ENCODE peak calls at places on chromosomes 1 and 21, in four cellular contexts. One of them, this sample, is unnamed. For H3K27me3, the result is how much of the 10 kb centered on the place peaks cover.

GRCh38 chr1:20329793-20330542 is 39.3 kb downstream of the VWA5B1 start:
- DNase-seq in ovary: no peak
- DNase-seq in pancreas: no peak
- DNase-seq in heart left ventricle: no peak
- DNase-seq in this sample: no peak

GRCh38 chr1:152440635-152441471 is 26.8 kb upstream of the CRNN start:
- DNase-seq in ovary: peak
- DNase-seq in pancreas: peak
- DNase-seq in heart left ventricle: peak
- DNase-seq in this sample: peak

GRCh38 chr1:66695121-66695520 is 57.1 kb upstream of the DYNLT5 start:
- DNase-seq in ovary: no peak
- DNase-seq in pancreas: no peak
- DNase-seq in heart left ventricle: no peak
- DNase-seq in this sample: no peak

GRCh38 chr1:207186503-207186902 is 82.5 kb downstream of the C4BPA start:
- DNase-seq in ovary: no peak
- DNase-seq in pancreas: no peak
- DNase-seq in heart left ventricle: no peak
- DNase-seq in this sample: no peak

GRCh38 chr1:166974647-166975345 is 544 bp downstream of the ILDR2 start:
- DNase-seq in ovary: no peak
- DNase-seq in pancreas: no peak
- DNase-seq in heart left ventricle: peak
- DNase-seq in this sample: no peak

GRCh38 chr1:183368213-183369108 is 49.7 kb downstream of the NMNAT2 start:
- DNase-seq in ovary: no peak
- DNase-seq in pancreas: no peak
- DNase-seq in heart left ventricle: no peak
- DNase-seq in this sample: no peak

GRCh38 chr1:40754201-40754600 is 29.4 kb upstream of the KCNQ4 start:
- DNase-seq in ovary: no peak
- DNase-seq in pancreas: no peak
- DNase-seq in heart left ventricle: no peak
- DNase-seq in this sample: no peak

GRCh38 chr1:209882942-209883340 is 55.1 kb upstream of the SYT14 start:
- DNase-seq in ovary: no peak
- DNase-seq in pancreas: no peak
- DNase-seq in heart left ventricle: no peak
- DNase-seq in this sample: no peak

GRCh38 chr1:216723274-216723780 is at the start of gene ESRRG:
- DNase-seq in ovary: peak
- DNase-seq in pancreas: peak
- DNase-seq in heart left ventricle: peak
- DNase-seq in this sample: peak

GRCh38 chr21:45623436-45623835 is 20.1 kb upstream of the PCBP3 start:
- DNase-seq in ovary: no peak
- DNase-seq in pancreas: no peak
- DNase-seq in heart left ventricle: no peak
- DNase-seq in this sample: no peak

GRCh38 chr1:230317823-230318819 is 108.0 kb downstream of the PGBD5 start:
- DNase-seq in ovary: no peak
- DNase-seq in pancreas: peak
- DNase-seq in heart left ventricle: no peak
- DNase-seq in this sample: no peak

GRCh38 chr21:46421191-46421750 is 37.4 kb upstream of the DIP2A start:
- DNase-seq in ovary: no peak
- DNase-seq in pancreas: no peak
- DNase-seq in heart left ventricle: no peak
- DNase-seq in this sample: peak

GRCh38 chr1:211133393-211133840 is 531 bp downstream of the KCNH1 start:
- DNase-seq in ovary: no peak
- DNase-seq in pancreas: no peak
- DNase-seq in heart left ventricle: no peak
- DNase-seq in this sample: no peak

GRCh38 chr1:211133841-211134669 is at the start of gene KCNH1:
- DNase-seq in ovary: peak
- DNase-seq in pancreas: peak
- DNase-seq in heart left ventricle: peak
- DNase-seq in this sample: peak

GRCh38 chr1:211129790-211130189 is 4.2 kb downstream of the KCNH1 start:
- DNase-seq in ovary: no peak
- DNase-seq in pancreas: no peak
- DNase-seq in heart left ventricle: no peak
- DNase-seq in this sample: no peak

GRCh38 chr1:211135342-211135950 is 1.5 kb upstream of the KCNH1 start:
- DNase-seq in ovary: no peak
- DNase-seq in pancreas: no peak
- DNase-seq in heart left ventricle: no peak
- DNase-seq in this sample: no peak

GRCh38 chr1:211132681-211133392 is 1.1 kb downstream of the KCNH1 start:
- DNase-seq in ovary: no peak
- DNase-seq in pancreas: no peak
- DNase-seq in heart left ventricle: no peak
- DNase-seq in this sample: no peak
- H3K4me3 ChIP-seq in ovary: no peak
- H3K4me3 ChIP-seq in pancreas: no peak
- H3K4me3 ChIP-seq in heart left ventricle: peak
- H3K4me3 ChIP-seq in this sample: peak

GRCh38 chr1:25616080-25616931 is at the start of gene MAN1C1:
- DNase-seq in ovary: peak
- DNase-seq in pancreas: peak
- DNase-seq in heart left ventricle: peak
- DNase-seq in this sample: peak
- H3K27me3 ChIP-seq in ovary: under half
- H3K27me3 ChIP-seq in pancreas: under half
- H3K27me3 ChIP-seq in heart left ventricle: under half
- H3K27me3 ChIP-seq in this sample: under half

DNA sequence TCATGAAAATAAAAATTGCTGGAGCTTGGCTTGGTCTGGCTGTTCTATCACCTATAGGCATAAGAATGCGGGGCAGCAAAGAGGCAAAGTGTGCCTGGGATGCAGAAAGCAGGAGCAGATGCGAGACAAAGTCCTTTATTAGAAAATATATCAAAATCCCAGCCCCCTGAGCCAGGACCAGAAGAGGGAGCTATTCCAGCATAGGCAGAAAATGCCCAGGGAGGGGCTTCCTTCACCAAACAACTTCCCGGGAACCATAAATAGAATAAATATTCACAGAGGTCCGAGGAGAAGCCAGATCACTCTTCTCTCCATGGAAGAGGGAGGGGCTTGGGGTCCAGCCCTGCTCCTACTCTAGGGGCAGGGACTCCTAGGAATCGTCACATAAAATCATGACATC is 5.0 kb downstream of the PPOX start:
- DNase-seq in ovary: no peak
- DNase-seq in pancreas: no peak
- DNase-seq in heart left ventricle: no peak
- DNase-seq in this sample: no peak
- TF ChIP-seq CTCF in ovary: no peak
- TF ChIP-seq CTCF in pancreas: no peak
- TF ChIP-seq CTCF in heart left ventricle: no peak
- TF ChIP-seq CTCF in this sample: no peak

GRCh38 chr1:12013317-12013588 is 6.0 kb upstream of the MIIP start:
- DNase-seq in ovary: no peak
- DNase-seq in pancreas: no peak
- DNase-seq in heart left ventricle: no peak
- DNase-seq in this sample: no peak

GRCh38 chr1:12015499-12015898 is 3.8 kb upstream of the MIIP start:
- DNase-seq in ovary: no peak
- DNase-seq in pancreas: no peak
- DNase-seq in heart left ventricle: no peak
- DNase-seq in this sample: peak

GRCh38 chr1:12016182-12016581 is 3.1 kb upstream of the MIIP start:
- DNase-seq in ovary: no peak
- DNase-seq in pancreas: no peak
- DNase-seq in heart left ventricle: no peak
- DNase-seq in this sample: no peak

GRCh38 chr1:12014141-12014981 is 4.9 kb upstream of the MIIP start:
- DNase-seq in ovary: no peak
- DNase-seq in pancreas: no peak
- DNase-seq in heart left ventricle: no peak
- DNase-seq in this sample: peak

DNA sequence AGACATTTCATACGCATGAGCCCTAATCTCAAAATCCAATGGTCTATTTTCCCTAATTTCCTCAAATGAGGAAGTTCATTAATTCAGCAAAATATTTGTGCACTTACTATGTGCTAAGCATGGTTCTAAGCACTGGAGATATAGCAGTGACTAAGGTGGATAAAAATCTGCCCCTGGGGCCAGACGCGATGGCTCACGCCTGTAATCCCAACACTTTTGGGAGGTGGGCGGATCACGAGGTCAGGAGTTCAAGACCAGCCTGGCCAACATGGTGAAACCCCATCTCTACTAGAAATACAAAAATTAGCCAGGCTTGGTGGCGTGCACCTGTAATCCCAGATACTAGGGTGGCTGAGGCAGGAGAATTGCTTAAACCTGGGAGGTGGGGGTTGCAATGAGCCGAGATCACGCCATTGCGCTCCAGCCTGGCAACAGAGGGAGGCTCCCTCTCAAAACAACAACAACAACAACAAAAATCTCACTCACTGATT is 4.3 kb upstream of the MIIP start:
- DNase-seq in ovary: no peak
- DNase-seq in pancreas: no peak
- DNase-seq in heart left ventricle: no peak
- DNase-seq in this sample: no peak
- H3K4me3 ChIP-seq in ovary: no peak
- H3K4me3 ChIP-seq in pancreas: no peak
- H3K4me3 ChIP-seq in heart left ventricle: no peak
- H3K4me3 ChIP-seq in this sample: no peak

DNA sequence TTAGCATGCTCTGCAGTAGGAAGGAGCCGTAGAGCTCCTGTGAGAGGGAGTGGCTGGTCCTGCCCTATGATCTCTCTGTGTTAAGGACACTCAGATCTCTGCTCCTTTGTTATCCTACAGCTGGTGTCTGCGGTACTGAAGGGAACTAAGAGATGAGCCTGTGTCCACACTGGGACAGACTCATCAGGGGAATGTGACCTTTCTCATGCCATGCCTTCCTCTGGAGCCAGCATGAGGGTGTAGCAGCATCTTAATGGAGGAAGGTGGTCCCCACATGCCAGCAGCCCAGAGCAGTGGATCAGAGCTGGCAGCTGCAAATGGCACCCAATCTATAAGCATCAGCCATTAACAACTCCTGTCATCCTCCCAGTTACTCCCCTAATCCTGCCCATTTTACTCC is 24.7 kb upstream of the GUCA2B start:
- DNase-seq in ovary: no peak
- DNase-seq in pancreas: no peak
- DNase-seq in heart left ventricle: no peak
- DNase-seq in this sample: no peak
- H3K27me3 ChIP-seq in ovary: under half
- H3K27me3 ChIP-seq in pancreas: under half
- H3K27me3 ChIP-seq in heart left ventricle: under half
- H3K27me3 ChIP-seq in this sample: under half

GRCh38 chr1:119069682-119070081 is 70.8 kb downstream of the WARS2 start:
- DNase-seq in ovary: no peak
- DNase-seq in pancreas: no peak
- DNase-seq in heart left ventricle: no peak
- DNase-seq in this sample: no peak

GRCh38 chr1:119071321-119071720 is 69.1 kb downstream of the WARS2 start:
- DNase-seq in ovary: no peak
- DNase-seq in pancreas: no peak
- DNase-seq in heart left ventricle: no peak
- DNase-seq in this sample: no peak

GRCh38 chr1:119068427-119068826 is 72.0 kb downstream of the WARS2 start:
- DNase-seq in ovary: no peak
- DNase-seq in pancreas: no peak
- DNase-seq in heart left ventricle: no peak
- DNase-seq in this sample: no peak
- TF ChIP-seq CTCF in ovary: no peak
- TF ChIP-seq CTCF in pancreas: no peak
- TF ChIP-seq CTCF in heart left ventricle: no peak
- TF ChIP-seq CTCF in this sample: no peak

DNA sequence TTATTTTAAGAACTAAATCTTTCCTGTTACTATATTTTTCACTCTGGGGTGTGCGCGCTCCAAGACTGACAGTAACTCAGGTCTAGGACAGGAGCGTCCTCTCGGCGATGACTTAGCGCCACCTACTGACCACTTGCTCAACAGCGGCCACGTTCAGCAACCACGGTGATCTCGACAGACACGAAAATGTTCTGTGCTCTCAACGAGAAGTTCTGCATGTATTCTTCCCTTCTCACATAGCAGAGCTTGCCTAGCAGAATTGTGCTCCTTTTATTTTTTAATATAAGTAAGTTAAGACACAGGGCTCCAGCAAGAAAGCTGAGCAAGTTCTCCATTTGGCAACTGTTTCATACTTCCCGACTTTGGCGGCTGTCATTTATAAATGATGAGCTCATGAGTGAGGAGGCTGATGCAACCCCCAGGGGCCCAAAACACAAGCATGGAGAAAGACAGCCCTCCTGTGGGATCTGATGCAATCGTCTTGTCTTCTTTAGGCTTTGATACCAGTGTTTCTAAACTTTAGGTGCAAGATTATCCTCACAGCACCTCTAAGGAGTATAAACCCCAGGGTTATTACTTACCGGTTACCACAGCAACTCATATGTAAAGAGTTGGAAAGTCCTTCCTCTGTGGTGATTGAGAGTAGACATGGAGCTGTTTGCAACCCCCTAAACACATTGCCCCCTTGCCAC is 92.6 kb downstream of the HHIPL2 start:
- DNase-seq in ovary: peak
- DNase-seq in pancreas: peak
- DNase-seq in heart left ventricle: peak
- DNase-seq in this sample: peak
- H3K4me3 ChIP-seq in ovary: no peak
- H3K4me3 ChIP-seq in pancreas: peak
- H3K4me3 ChIP-seq in heart left ventricle: peak
- H3K4me3 ChIP-seq in this sample: peak

DNA sequence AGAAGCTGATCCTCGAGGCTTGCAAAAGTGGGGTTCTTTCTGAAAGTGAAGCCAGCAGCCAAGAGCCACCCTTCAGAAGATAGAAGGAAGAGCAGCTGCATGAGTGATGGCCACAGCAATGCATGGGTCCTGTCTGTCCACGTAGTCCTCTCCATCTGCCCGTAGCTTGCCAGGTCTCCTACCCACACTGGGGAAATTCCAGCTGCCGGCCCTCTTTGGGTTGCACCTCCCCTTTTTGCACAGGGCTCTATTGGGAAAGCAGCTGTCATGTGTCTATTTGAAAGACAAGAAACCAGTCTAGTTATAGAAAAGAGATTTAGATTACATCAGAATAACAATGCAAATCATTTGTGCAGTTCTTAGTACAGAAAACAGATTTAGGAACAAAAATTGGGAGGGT is 204.4 kb downstream of the GIPC2 start:
- DNase-seq in ovary: no peak
- DNase-seq in pancreas: no peak
- DNase-seq in heart left ventricle: no peak
- DNase-seq in this sample: no peak
- H3K27me3 ChIP-seq in ovary: under half
- H3K27me3 ChIP-seq in pancreas: under half
- H3K27me3 ChIP-seq in heart left ventricle: under half
- H3K27me3 ChIP-seq in this sample: under half